ENCODE peak calls at places on chromosomes 7 and 10, in five cellular contexts. T, I, Y, D and U are unnamed samples.

GRCh38 chr10:132566892-132567291 is 29.3 kb downstream of the INPP5A start:
- DNase-seq in T (no peak), I (no peak), Y (no peak), D (no peak), U (no peak)

GRCh38 chr7:90771281-90771680 is 175.2 kb downstream of the CDK14 start:
- DNase-seq in T (peak; percentile 7), I (no peak), Y (no peak), D (no peak), U (peak; percentile 12)

GRCh38 chr10:96850825-96851224 is 18.7 kb downstream of the LCOR start:
- DNase-seq in T (peak; percentile 86), I (no peak), Y (no peak), D (no peak), U (peak; percentile 86)

GRCh38 chr10:3785849-3786290 is 861 bp upstream of the KLF6 start:
- DNase-seq in T (no peak), I (no peak), Y (peak; percentile 55), D (no peak), U (no peak)

GRCh38 chr7:114554781-114555537 is 140.3 kb downstream of the FOXP2 start:
- DNase-seq in T (peak; percentile 40), I (no peak), Y (peak; percentile 5), D (peak; percentile 4), U (no peak)

GRCh38 chr10:33327750-33328149 is 6.7 kb downstream of the NRP1 start:
- DNase-seq in T (no peak), I (no peak), Y (no peak), D (no peak), U (no peak)

GRCh38 chr7:129886818-129887186 is 66.0 kb downstream of the UBE2H start:
- DNase-seq in T (no peak), I (no peak), Y (no peak), D (no peak), U (no peak)

GRCh38 chr7:50988988-50989387 is 206.3 kb upstream of the GRB10 start:
- DNase-seq in T (no peak), I (no peak), Y (no peak), D (no peak), U (no peak)

GRCh38 chr10:102704915-102705314 is 9.3 kb downstream of the ARL3 start:
- DNase-seq in T (no peak), I (no peak), Y (no peak), D (no peak), U (peak; percentile 15)

GRCh38 chr10:121854809-121855445 is 72.9 kb downstream of the ATE1 start:
- DNase-seq in T (no peak), I (no peak), Y (no peak), D (no peak), U (no peak)

GRCh38 chr10:80324086-80324485 is 32.5 kb downstream of the DYDC1 start:
- DNase-seq in T (peak; percentile 47), I (no peak), Y (no peak), D (no peak), U (peak; percentile 14)

GRCh38 chr10:60490013-60490412 is 100.3 kb upstream of the ANK3 start:
- DNase-seq in T (no peak), I (no peak), Y (no peak), D (peak; percentile 44), U (no peak)

GRCh38 chr10:52740913-52741675 is 31.5 kb downstream of the MBL2 start:
- DNase-seq in T (peak; percentile 60), I (no peak), Y (peak; percentile 53), D (peak; percentile 9), U (peak; percentile 68)

GRCh38 chr7:44072364-44073231 is 7.2 kb upstream of the PGAM2 start:
- DNase-seq in T (peak; percentile 89), I (no peak), Y (peak; percentile 96), D (peak; percentile 48), U (peak; percentile 88)

GRCh38 chr10:60414877-60415585 is 25.4 kb upstream of the ANK3 start:
- DNase-seq in T (peak; percentile 95), I (no peak), Y (peak; percentile 22), D (no peak), U (peak; percentile 88)

GRCh38 chr7:126940723-126941307 is 311.9 kb downstream of the GRM8 start:
- DNase-seq in T (no peak), I (no peak), Y (peak; percentile 61), D (no peak), U (no peak)

GRCh38 chr10:70950062-70950461 is 61.7 kb upstream of the PCBD1 start:
- DNase-seq in T (no peak), I (no peak), Y (no peak), D (no peak), U (no peak)

GRCh38 chr7:87875151-87876039 is 765 bp downstream of the SLC25A40 start:
- DNase-seq in T (peak; percentile 6), I (no peak), Y (no peak), D (peak; percentile 29), U (no peak)

GRCh38 chr10:98513704-98514103 is 67.0 kb upstream of the HPS1 start:
- DNase-seq in T (no peak), I (no peak), Y (no peak), D (no peak), U (no peak)

GRCh38 chr10:124353091-124353815 is 65.5 kb downstream of the OAT start:
- DNase-seq in T (no peak), I (no peak), Y (no peak), D (no peak), U (no peak)

GRCh38 chr10:60044221-60044620 is 137.9 kb upstream of the CCDC6 start:
- DNase-seq in T (peak; percentile 51), I (no peak), Y (no peak), D (no peak), U (peak; percentile 56)

GRCh38 chr7:117652943-117653700 is 173.3 kb downstream of the CFTR start:
- DNase-seq in T (no peak), I (no peak), Y (no peak), D (no peak), U (no peak)

GRCh38 chr7:141220263-141220662 is 146.4 kb downstream of the TMEM178B start:
- DNase-seq in T (no peak), I (no peak), Y (peak; percentile 6), D (no peak), U (no peak)

GRCh38 chr7:127782075-127782474 is 130.1 kb downstream of the SND1 start:
- DNase-seq in T (no peak), I (no peak), Y (no peak), D (no peak), U (no peak)

GRCh38 chr7:77388055-77388454 is 28.1 kb downstream of the GSAP start:
- DNase-seq in T (no peak), I (no peak), Y (no peak), D (no peak), U (no peak)

GRCh38 chr7:22223841-22224240 is 133.1 kb downstream of the RAPGEF5 start:
- DNase-seq in T (no peak), I (no peak), Y (no peak), D (no peak), U (no peak)